ENCODE peak calls at places on chromosomes 13 and 19, in five cellular contexts. Y, B, J, I and W are unnamed samples.

GRCh38 chr19:19554074-19555023 is 16.3 kb downstream of the CILP2 start:
- DNase-seq in Y (no peak), B (peak), J (no peak), I (peak), W (peak)

GRCh38 chr19:56124578-56124977 is 3.5 kb upstream of the ZNF787 start:
- DNase-seq in Y (no peak), B (peak), J (no peak), I (no peak), W (no peak)

GRCh38 chr13:93173656-93174055 is 53.0 kb upstream of the GPC6 start:
- DNase-seq in Y (no peak), B (no peak), J (no peak), I (no peak), W (no peak)

GRCh38 chr13:31835932-31836331 is 96.6 kb downstream of the RXFP2 start:
- DNase-seq in Y (no peak), B (no peak), J (peak), I (no peak), W (no peak)

GRCh38 chr13:19781526-19781925 is 1.2 kb downstream of the PSPC1 start:
- DNase-seq in Y (no peak), B (peak), J (no peak), I (no peak), W (no peak)

GRCh38 chr19:51702754-51703654 is 9.9 kb downstream of the SPACA6 start:
- DNase-seq in Y (peak), B (no peak), J (no peak), I (no peak), W (no peak)

GRCh38 chr19:1057185-1057857 is 9.6 kb upstream of the ARHGAP45 start:
- DNase-seq in Y (no peak), B (peak), J (peak), I (no peak), W (no peak)

GRCh38 chr13:23786607-23787006 is 102.6 kb downstream of the MIPEP start:
- DNase-seq in Y (no peak), B (no peak), J (no peak), I (no peak), W (no peak)

GRCh38 chr13:28470286-28470685 is 24.6 kb downstream of the FLT1 start:
- DNase-seq in Y (no peak), B (no peak), J (no peak), I (no peak), W (no peak)

GRCh38 chr13:113637262-113638160 is 20.5 kb downstream of the ATP4B start:
- DNase-seq in Y (peak), B (no peak), J (no peak), I (no peak), W (no peak)

GRCh38 chr19:44879309-44880065 is 11.6 kb upstream of the TOMM40 start:
- DNase-seq in Y (no peak), B (no peak), J (no peak), I (no peak), W (no peak)

GRCh38 chr19:49862411-49863253 is 4.7 kb downstream of the PNKP start:
- DNase-seq in Y (no peak), B (no peak), J (no peak), I (no peak), W (no peak)

GRCh38 chr19:18832331-18833140 is 777 bp downstream of the UPF1 start:
- DNase-seq in Y (no peak), B (peak), J (no peak), I (no peak), W (no peak)

GRCh38 chr19:35732540-35733179 is 9.6 kb downstream of the IGFLR1 start:
- DNase-seq in Y (no peak), B (no peak), J (no peak), I (no peak), W (no peak)

GRCh38 chr19:791605-792360 is 5.5 kb upstream of the PTBP1 start:
- DNase-seq in Y (no peak), B (no peak), J (no peak), I (no peak), W (no peak)